ENCODE peak calls at places on chromosomes 5 and 9, in eight cellular contexts. I is neural crest cell, S is dorsolateral prefrontal cortex, Y is H9, R is RWPE2, X is B cell, H is AG09309, N is MM.1S. M is an unnamed sample.

GRCh38 chr5:135810188-135810943 is 24.1 kb upstream of the SLC25A48 start:
- DNase-seq in I (no peak), X (no peak), S (no peak), R (no peak), Y (no peak), H (no peak), N (no peak), M (no peak)

GRCh38 chr9:32398207-32398606 is 13.8 kb downstream of the ACO1 start:
- DNase-seq in N (no peak), R (no peak), Y (no peak), S (no peak), H (no peak), I (no peak), X (no peak), M (no peak)

GRCh38 chr9:79651251-79651795 is 79.6 kb downstream of the TLE4 start:
- DNase-seq in S (no peak), H (no peak), Y (no peak), X (no peak), I (no peak), N (no peak), R (no peak), M (no peak)

GRCh38 chr9:18331808-18332209 is 142.1 kb upstream of the ADAMTSL1 start:
- DNase-seq in I (no peak), X (no peak), S (no peak), Y (no peak), H (no peak), N (no peak), R (no peak), M (no peak)

GRCh38 chr5:147407094-147407681 is 102.7 kb downstream of the DPYSL3 start:
- DNase-seq in H (peak), N (no peak), I (no peak), Y (no peak), X (no peak), S (no peak), R (no peak), M (no peak)

GRCh38 chr9:134629061-134629585 is 12.5 kb upstream of the COL5A1 start:
- DNase-seq in H (no peak), N (no peak), S (no peak), Y (peak), I (no peak), R (no peak), X (no peak), M (no peak)

GRCh38 chr5:16805478-16805877 is 130.6 kb downstream of the MYO10 start:
- DNase-seq in N (no peak), H (peak), S (no peak), X (no peak), I (no peak), Y (no peak), R (no peak), M (no peak)

GRCh38 chr9:124215956-124216355 is 41.8 kb upstream of the NEK6 start:
- DNase-seq in X (no peak), R (peak), N (no peak), S (peak), Y (no peak), I (no peak), H (no peak), M (no peak)

GRCh38 chr9:104618104-104618503 is at the start of gene OR13C9:
- DNase-seq in I (no peak), H (no peak), S (no peak), Y (no peak), R (no peak), X (no peak), N (no peak), M (no peak)

GRCh38 chr5:95718203-95718602 is 12.9 kb upstream of the RHOBTB3 start:
- DNase-seq in H (no peak), Y (no peak), R (no peak), S (no peak), N (peak), I (no peak), X (peak), M (peak)

GRCh38 chr5:181241393-181241975 is 2.2 kb downstream of the RACK1 start:
- DNase-seq in N (peak), Y (no peak), X (no peak), H (peak), S (no peak), R (no peak), I (no peak), M (peak)

GRCh38 chr5:111774525-111774924 is 17.5 kb upstream of the NREP start:
- DNase-seq in I (no peak), N (peak), R (no peak), H (no peak), Y (peak), S (no peak), X (no peak), M (no peak)

GRCh38 chr9:122216798-122217418 is 11.8 kb downstream of the LHX6 start:
- DNase-seq in X (no peak), S (no peak), N (no peak), R (no peak), H (no peak), I (no peak), Y (no peak), M (no peak)

GRCh38 chr5:38835887-38836286 is 9.9 kb upstream of the OSMR start:
- DNase-seq in S (no peak), Y (no peak), H (no peak), X (no peak), N (no peak), R (no peak), I (no peak), M (no peak)

GRCh38 chr5:131795879-131796792 is 681 bp downstream of the FNIP1 start:
- DNase-seq in Y (peak), S (peak), N (peak), H (no peak), X (no peak), I (peak), R (peak), M (peak)

GRCh38 chr5:143506881-143507552 is 103.5 kb upstream of the NR3C1 start:
- DNase-seq in R (no peak), S (no peak), H (peak), N (no peak), Y (no peak), X (no peak), I (no peak), M (no peak)

GRCh38 chr5:86666981-86667380 is 49.2 kb downstream of the COX7C start:
- DNase-seq in I (no peak), N (no peak), H (no peak), Y (no peak), S (no peak), X (no peak), R (no peak), M (no peak)

GRCh38 chr5:123207852-123208251 is 118.8 kb downstream of the PRDM6 start:
- DNase-seq in X (no peak), N (no peak), S (no peak), R (no peak), Y (no peak), H (no peak), I (no peak), M (no peak)

GRCh38 chr5:152529456-152529855 is 124.4 kb upstream of the NMUR2 start:
- DNase-seq in X (no peak), N (no peak), I (no peak), R (no peak), Y (peak), H (no peak), S (no peak), M (no peak)

GRCh38 chr9:137128158-137129088 is 10.5 kb upstream of the GRIN1 start:
- DNase-seq in I (no peak), R (no peak), S (no peak), N (peak), X (peak), Y (no peak), H (no peak), M (no peak)

GRCh38 chr9:137127301-137128157 is 11.4 kb upstream of the GRIN1 start:
- DNase-seq in S (no peak), Y (no peak), N (peak), X (peak), R (no peak), H (no peak), I (no peak), M (no peak)

GRCh38 chr9:137130176-137130755 is 8.7 kb upstream of the GRIN1 start:
- DNase-seq in I (no peak), Y (peak), N (no peak), S (no peak), R (no peak), X (no peak), H (no peak), M (no peak)

GRCh38 chr9:137129089-137129455 is 9.9 kb upstream of the GRIN1 start:
- DNase-seq in H (no peak), S (no peak), Y (no peak), N (no peak), X (no peak), I (no peak), R (no peak), M (no peak)

GRCh38 chr9:137129456-137130175 is 9.3 kb upstream of the GRIN1 start:
- DNase-seq in X (peak), Y (peak), H (peak), S (peak), I (peak), R (peak), N (peak), M (peak)
- TF ChIP-seq CTCF in X (no peak), Y (no peak), H (no peak), S (peak), I (no peak), R (no peak), N (no peak), M (no peak)

DNA sequence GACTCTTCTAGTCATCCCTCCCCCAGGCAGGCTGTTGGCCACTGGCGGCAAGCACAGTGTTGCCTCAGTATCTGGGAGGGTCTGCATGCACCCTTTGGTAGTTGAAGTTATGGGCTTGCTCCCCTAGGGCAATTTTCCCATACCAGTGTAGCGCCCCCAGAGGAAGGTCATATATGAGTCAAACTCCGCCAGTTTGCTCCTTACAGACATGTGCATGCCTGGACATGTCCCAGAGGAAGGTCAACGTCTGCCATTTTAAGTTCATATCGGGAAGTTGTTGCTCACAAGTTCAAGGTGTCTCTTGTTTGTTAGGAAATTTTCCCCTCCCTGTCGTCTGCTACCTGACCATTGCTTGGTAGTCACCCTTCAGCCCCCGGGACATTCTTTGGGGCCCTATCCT is 51.3 kb upstream of the MROH2B start:
- DNase-seq in X (no peak), N (no peak), H (no peak), R (no peak), I (no peak), Y (peak), S (no peak), M (no peak)
- TF ChIP-seq CTCF in X (no peak), N (no peak), H (no peak), R (no peak), I (no peak), Y (peak), S (no peak), M (no peak)

GRCh38 chr9:78031826-78032598 is 401 bp upstream of the GNAQ start:
- DNase-seq in R (peak), S (peak), H (peak), Y (peak), X (peak), I (peak), N (peak), M (peak)
- TF ChIP-seq CTCF in R (no peak), S (no peak), H (no peak), Y (no peak), X (no peak), I (no peak), N (no peak), M (no peak)

GRCh38 chr5:91109634-91110033 is 273.5 kb downstream of the ARRDC3 start:
- DNase-seq in R (no peak), N (no peak), X (no peak), H (peak), I (no peak), S (no peak), Y (no peak), M (no peak)

GRCh38 chr5:91111473-91112238 is 271.5 kb downstream of the ARRDC3 start:
- DNase-seq in N (no peak), I (no peak), H (no peak), Y (no peak), R (no peak), S (no peak), X (no peak), M (no peak)

GRCh38 chr5:91114658-91115057 is 268.5 kb downstream of the ARRDC3 start:
- DNase-seq in H (no peak), N (no peak), S (no peak), R (no peak), Y (no peak), X (no peak), I (no peak), M (no peak)

DNA sequence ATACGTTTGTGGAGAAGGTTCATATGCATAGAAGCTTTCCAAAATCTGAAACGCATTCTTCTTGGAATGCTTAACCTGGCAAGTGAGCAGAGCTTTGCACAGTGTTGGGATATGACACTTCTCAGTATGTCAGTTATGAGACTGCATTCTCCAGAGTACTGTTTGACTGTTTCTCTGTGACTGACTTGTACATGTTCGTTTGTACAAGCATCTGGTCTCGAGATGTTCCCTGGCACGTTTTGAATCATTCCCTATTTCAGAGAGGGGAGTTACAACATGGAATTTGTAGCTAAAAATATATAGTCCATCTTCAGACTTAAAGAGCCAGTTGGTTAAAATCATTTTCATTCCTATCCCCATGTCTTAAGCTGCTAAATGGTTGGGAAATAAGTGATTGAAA is 272.4 kb downstream of the ARRDC3 start:
- DNase-seq in X (no peak), I (no peak), R (no peak), Y (no peak), H (peak), N (no peak), S (no peak), M (no peak)
- TF ChIP-seq CTCF in X (no peak), I (no peak), R (no peak), Y (no peak), H (no peak), N (no peak), S (no peak), M (no peak)

DNA sequence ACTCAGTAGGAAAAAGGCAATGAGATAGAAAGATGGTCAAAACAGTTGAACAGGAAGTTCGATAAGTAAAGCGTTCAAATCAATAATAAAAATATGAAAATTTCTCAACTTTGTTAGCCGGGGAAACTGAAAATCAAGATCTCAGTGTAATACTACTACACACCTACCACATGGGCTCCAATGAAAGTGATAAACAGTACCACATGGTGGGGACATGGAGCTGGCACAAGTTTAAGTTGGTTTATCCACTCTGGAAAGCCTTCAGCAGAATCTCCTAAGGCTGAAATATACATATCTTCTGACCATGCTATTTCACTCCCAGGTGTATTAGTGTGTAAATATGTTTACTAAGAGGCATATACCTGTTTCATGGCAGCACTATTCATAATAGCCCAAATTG is 126.8 kb downstream of the NXNL2 start:
- DNase-seq in X (no peak), H (no peak), Y (no peak), I (no peak), N (no peak), S (no peak), R (no peak), M (no peak)
- TF ChIP-seq CTCF in X (no peak), H (peak), Y (no peak), I (no peak), N (no peak), S (no peak), R (peak), M (no peak)

GRCh38 chr5:71693828-71694427 is 25.1 kb upstream of the CARTPT start:
- DNase-seq in R (no peak), N (no peak), S (no peak), I (no peak), Y (peak), H (no peak), X (no peak), M (no peak)
- TF ChIP-seq CTCF in R (no peak), N (no peak), S (no peak), I (no peak), Y (no peak), H (no peak), X (no peak), M (no peak)